ENCODE peak calls at places on chromosomes 2 and 18, in nine cellular contexts. B is epithelial cell of esophagus, O is cardiac muscle cell, S is heart left ventricle, R is IMR-90, K is lower lobe of right lung, I is fibroblast of lung, F is foreskin fibroblast, X is astrocyte of the spinal cord. J is an unnamed sample.

GRCh38 chr2:96145028-96145939 is at the start of gene DUSP2:
- DNase-seq in B (peak), O (peak), S (peak), R (peak), K (peak), I (peak), F (peak), X (peak), J (no peak)

GRCh38 chr2:231007159-231008045 is 11.5 kb downstream of the SPATA3 start:
- DNase-seq in B (peak), O (no peak), S (no peak), R (no peak), K (no peak), I (no peak), F (no peak), X (no peak), J (no peak)

GRCh38 chr18:75337348-75337747 is 90.2 kb downstream of the SMIM21 start:
- DNase-seq in B (no peak), O (no peak), S (no peak), R (no peak), K (no peak), I (no peak), F (no peak), X (no peak), J (no peak)

GRCh38 chr18:48441405-48441881 is 32.3 kb upstream of the ZBTB7C start:
- DNase-seq in B (no peak), O (peak), S (no peak), R (no peak), K (no peak), I (peak), F (peak), X (peak), J (no peak)

GRCh38 chr2:71269511-71270090 is 42.7 kb upstream of the PAIP2B start:
- DNase-seq in B (no peak), O (no peak), S (no peak), R (no peak), K (no peak), I (no peak), F (no peak), X (no peak), J (no peak)

GRCh38 chr2:229980440-229981184 is 58.3 kb downstream of the FBXO36 start:
- DNase-seq in B (peak), O (peak), S (no peak), R (peak), K (no peak), I (peak), F (peak), X (peak), J (peak)

GRCh38 chr18:80223581-80224148 is 23.6 kb downstream of the PARD6G start:
- DNase-seq in B (peak), O (no peak), S (no peak), R (no peak), K (no peak), I (no peak), F (no peak), X (no peak), J (no peak)

GRCh38 chr2:19214682-19215391 is 143.6 kb downstream of the OSR1 start:
- DNase-seq in B (no peak), O (no peak), S (no peak), R (no peak), K (no peak), I (no peak), F (no peak), X (no peak), J (no peak)

GRCh38 chr2:113979172-113980128 is 89.6 kb downstream of the ACTR3 start:
- DNase-seq in B (no peak), O (no peak), S (no peak), R (no peak), K (no peak), I (no peak), F (no peak), X (no peak), J (no peak)

GRCh38 chr2:171341394-171341793 is 92.4 kb downstream of the METTL8 start:
- DNase-seq in B (no peak), O (no peak), S (no peak), R (no peak), K (no peak), I (no peak), F (no peak), X (no peak), J (no peak)

GRCh38 chr2:169093535-169093934 is 24.2 kb downstream of the DHRS9 start:
- DNase-seq in B (no peak), O (no peak), S (no peak), R (no peak), K (no peak), I (no peak), F (no peak), X (peak), J (no peak)

DNA sequence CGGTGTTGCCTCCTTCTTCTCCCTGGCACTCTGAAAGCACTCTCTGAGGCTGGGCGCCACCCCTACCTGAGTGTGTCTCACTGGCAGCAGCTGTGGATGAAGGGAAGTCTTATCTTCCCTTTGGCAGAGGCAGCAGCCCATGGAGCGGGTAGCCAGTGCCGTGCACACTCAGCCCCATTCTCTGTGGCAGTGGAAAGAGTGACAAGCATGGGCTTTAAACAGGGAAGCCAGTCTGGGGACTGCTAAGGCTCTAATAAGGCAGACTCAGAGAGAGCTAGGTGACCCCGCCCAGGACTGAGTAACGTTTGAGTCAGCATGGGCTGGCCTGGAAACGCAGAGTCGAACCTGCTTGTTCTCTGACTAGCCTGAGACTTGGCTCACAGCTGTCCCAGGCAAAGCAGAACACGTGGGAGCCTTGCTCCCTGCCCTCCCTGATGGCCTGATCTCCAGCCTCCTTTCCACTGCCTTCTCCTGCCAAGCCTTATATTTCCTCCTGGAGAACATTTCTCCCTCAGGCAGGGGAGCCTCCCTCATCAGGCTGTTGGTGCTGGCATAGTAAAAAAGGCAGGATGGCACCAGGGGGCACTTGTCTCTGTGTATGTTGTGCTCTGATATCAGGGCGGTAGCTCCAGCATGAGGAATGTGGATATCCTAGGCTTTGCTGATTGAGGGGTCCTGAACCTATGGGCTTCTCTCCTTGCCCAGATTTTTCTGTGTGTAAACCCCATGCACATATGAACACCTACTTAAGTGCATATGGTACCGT is 93.9 kb upstream of the LGALSL start:
- DNase-seq in B (peak), O (peak), S (peak), R (peak), K (peak), I (peak), F (peak), X (peak), J (peak)
- TF ChIP-seq CTCF in B (peak), O (no peak), S (no peak), R (no peak), K (no peak), I (no peak), F (peak), X (no peak), J (no peak)

DNA sequence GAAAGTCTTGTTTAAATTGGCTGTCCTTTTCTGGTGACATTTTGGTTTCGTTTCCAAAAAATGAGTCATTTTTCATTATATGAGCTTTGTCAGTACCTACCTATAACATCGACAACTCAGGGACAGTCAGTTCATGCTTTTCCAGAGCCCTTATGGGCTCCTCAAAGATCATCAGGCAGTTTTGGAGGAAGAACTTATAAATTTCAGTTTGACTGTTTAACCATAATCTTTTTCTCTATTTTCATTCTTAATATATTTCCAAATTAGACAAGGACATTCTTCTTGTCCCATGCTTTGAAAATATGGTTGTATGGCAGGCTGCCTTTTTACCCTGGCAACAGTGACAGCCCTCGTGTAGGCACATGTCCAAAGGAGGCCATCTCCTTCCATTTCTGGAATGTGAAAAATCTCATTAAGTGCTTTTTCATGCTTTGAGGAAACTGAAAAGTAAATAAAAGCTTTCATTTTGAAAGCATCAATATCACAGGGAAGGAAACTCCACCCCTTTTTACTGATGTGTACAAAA is 7.3 kb upstream of the PROC start:
- DNase-seq in B (peak), O (no peak), S (no peak), R (peak), K (no peak), I (peak), F (peak), X (peak), J (peak)
- H3K4me3 ChIP-seq in B (no peak), O (no peak), S (peak), R (no peak), K (no peak), I (no peak), F (peak), X (no peak), J (no peak)

DNA sequence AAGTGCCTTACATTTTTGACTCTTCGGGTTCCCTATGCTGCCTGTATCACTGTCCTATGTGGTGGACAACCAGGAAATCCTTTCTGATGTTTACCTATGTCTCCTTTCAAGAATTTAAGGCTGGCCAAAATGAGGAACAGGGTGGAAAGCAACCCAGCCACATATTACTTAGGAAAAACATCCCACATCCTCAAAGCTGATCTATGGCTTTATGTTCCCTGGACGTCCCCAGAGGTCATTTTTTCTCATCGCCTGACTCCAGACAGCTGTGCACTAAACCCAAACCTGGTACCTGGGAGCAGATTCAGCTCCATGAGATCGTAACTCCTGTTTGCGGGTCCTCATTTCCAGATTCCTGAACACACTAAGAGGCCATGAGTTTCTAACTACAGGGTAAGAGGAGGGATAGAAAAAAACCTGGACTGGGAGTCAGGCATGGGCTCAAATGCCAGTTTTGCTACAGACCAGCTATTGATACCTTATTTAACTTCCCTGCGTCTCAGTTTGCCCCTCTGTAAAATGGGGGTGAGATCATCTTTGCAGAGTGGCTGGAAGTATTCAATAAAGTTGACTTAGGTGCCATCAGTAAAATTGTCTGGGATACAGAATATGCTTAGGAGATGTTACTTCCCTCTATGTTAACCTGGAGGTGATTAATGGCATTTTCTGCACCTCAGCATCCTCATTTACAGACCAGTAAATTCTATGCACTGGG is 70.8 kb downstream of the TNS1 start:
- DNase-seq in B (no peak), O (no peak), S (no peak), R (no peak), K (no peak), I (no peak), F (no peak), X (no peak), J (no peak)
- TF ChIP-seq CTCF in B (no peak), O (no peak), S (no peak), R (no peak), K (no peak), I (no peak), F (no peak), X (no peak), J (no peak)

GRCh38 chr2:26526589-26526988 is 48.7 kb upstream of the OTOF start:
- DNase-seq in B (peak), O (no peak), S (no peak), R (no peak), K (no peak), I (no peak), F (no peak), X (no peak), J (no peak)
- H3K4me3 ChIP-seq in B (no peak), O (no peak), S (no peak), R (no peak), K (no peak), I (no peak), F (no peak), X (no peak), J (no peak)

GRCh38 chr2:233031556-233032500 is 644 bp upstream of the NEU2 start:
- DNase-seq in B (no peak), O (no peak), S (no peak), R (no peak), K (no peak), I (no peak), F (no peak), X (no peak), J (no peak)
- TF ChIP-seq CTCF in B (no peak), O (no peak), S (no peak), R (no peak), K (no peak), I (no peak), F (no peak), X (no peak), J (no peak)

GRCh38 chr18:60245096-60245495 is 127.5 kb downstream of the MC4R start:
- DNase-seq in B (no peak), O (no peak), S (no peak), R (no peak), K (no peak), I (no peak), F (no peak), X (no peak), J (no peak)

GRCh38 chr18:60247103-60247502 is 125.5 kb downstream of the MC4R start:
- DNase-seq in B (no peak), O (no peak), S (no peak), R (no peak), K (no peak), I (no peak), F (no peak), X (no peak), J (no peak)

GRCh38 chr18:60249388-60249787 is 123.2 kb downstream of the MC4R start:
- DNase-seq in B (no peak), O (no peak), S (no peak), R (no peak), K (no peak), I (no peak), F (no peak), X (no peak), J (no peak)

GRCh38 chr18:60248563-60249330 is 123.8 kb downstream of the MC4R start:
- DNase-seq in B (no peak), O (no peak), S (no peak), R (no peak), K (no peak), I (no peak), F (no peak), X (no peak), J (no peak)

DNA sequence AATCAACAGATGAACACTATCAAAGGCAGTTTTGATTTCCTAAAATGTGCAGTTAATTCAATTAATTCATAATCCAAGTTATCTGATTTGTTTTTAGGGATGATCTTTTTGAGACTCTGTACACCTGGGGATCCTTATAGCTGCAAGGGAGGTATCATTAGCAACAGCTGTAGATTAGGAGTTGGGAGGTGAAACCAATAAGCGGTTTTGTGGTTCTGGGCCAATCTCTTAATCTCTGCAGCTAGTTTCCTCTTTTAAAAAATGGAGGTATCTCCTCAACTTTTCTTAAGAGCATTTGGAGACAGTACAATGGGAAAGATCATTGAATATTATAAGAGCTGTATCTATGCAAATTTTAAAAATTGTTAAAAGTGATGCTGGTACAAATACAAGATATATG is 126.0 kb downstream of the MC4R start:
- DNase-seq in B (no peak), O (no peak), S (no peak), R (no peak), K (no peak), I (no peak), F (no peak), X (no peak), J (no peak)
- H3K4me3 ChIP-seq in B (no peak), O (no peak), S (no peak), R (no peak), K (no peak), I (no peak), F (no peak), X (no peak), J (no peak)

J was measured in astrocyte of the cerebellum.